ENCODE peak calls at places on chromosome 21, in eight cellular contexts. R, Z, D, V, A, Y, Q and C are unnamed samples.

GRCh38 chr21:14686466-14687276 is 140.6 kb upstream of the SAMSN1 start:
- DNase-seq in Q (no peak), V (no peak), A (no peak), Y (no peak), R (no peak), D (no peak), Z (no peak), C (no peak)

GRCh38 chr21:44262338-44263048 is 796 bp upstream of the DNMT3L start:
- DNase-seq in Z (no peak), Q (no peak), V (no peak), D (no peak), A (no peak), Y (no peak), R (no peak), C (no peak)

GRCh38 chr21:36927718-36928117 is 38.8 kb downstream of the HLCS start:
- DNase-seq in R (peak), Y (peak), Z (peak), Q (peak), A (peak), V (peak), D (no peak), C (no peak)

GRCh38 chr21:30620080-30620479 is 347 bp upstream of the KRTAP20-4 start:
- DNase-seq in Z (no peak), Q (no peak), D (no peak), V (no peak), A (no peak), Y (no peak), R (no peak), C (no peak)

GRCh38 chr21:40179167-40179566 is 311.9 kb downstream of the PCP4 start:
- DNase-seq in V (no peak), Z (no peak), Y (no peak), R (no peak), Q (no peak), A (no peak), D (no peak), C (no peak)

GRCh38 chr21:41835711-41836154 is 43.4 kb downstream of the PRDM15 start:
- DNase-seq in Y (no peak), V (no peak), Q (peak), Z (no peak), R (no peak), A (no peak), D (no peak), C (no peak)

GRCh38 chr21:38424333-38424732 is 73.9 kb downstream of the ERG start:
- DNase-seq in Z (no peak), R (no peak), Y (no peak), A (no peak), D (no peak), V (no peak), Q (no peak), C (no peak)

GRCh38 chr21:41895643-41896493 is 16.7 kb upstream of the PRDM15 start:
- DNase-seq in D (no peak), Q (no peak), A (no peak), Z (no peak), V (no peak), R (no peak), Y (no peak), C (no peak)

GRCh38 chr21:29384608-29385359 is 86.1 kb downstream of the BACH1 start:
- DNase-seq in R (no peak), D (no peak), V (no peak), Z (no peak), A (no peak), Y (no peak), Q (no peak), C (no peak)

GRCh38 chr21:37700641-37701202 is 215.5 kb downstream of the KCNJ6 start:
- DNase-seq in A (peak), Z (peak), V (peak), D (no peak), Q (no peak), R (no peak), Y (no peak), C (no peak)

GRCh38 chr21:42002421-42002958 is 7.7 kb downstream of the ZBTB21 start:
- DNase-seq in A (no peak), Y (peak), Q (no peak), Z (no peak), V (no peak), R (no peak), D (peak), C (no peak)

GRCh38 chr21:28554660-28555475 is 437.8 kb downstream of the LTN1 start:
- DNase-seq in Q (no peak), Y (no peak), Z (no peak), D (no peak), R (no peak), A (no peak), V (no peak), C (no peak)

GRCh38 chr21:43808832-43809251 is 19.5 kb downstream of the RRP1 start:
- DNase-seq in V (no peak), R (no peak), Y (no peak), D (no peak), Q (no peak), Z (no peak), A (no peak), C (no peak)

GRCh38 chr21:15692711-15693110 is 37.1 kb upstream of the USP25 start:
- DNase-seq in A (no peak), V (no peak), Q (no peak), Z (no peak), D (no peak), Y (no peak), R (no peak), C (no peak)

GRCh38 chr21:15309721-15310120 is 244.9 kb upstream of the NRIP1 start:
- DNase-seq in Q (no peak), Z (no peak), Y (no peak), D (no peak), R (peak), A (no peak), V (no peak), C (no peak)

GRCh38 chr21:34528131-34528561 is 16.1 kb upstream of the KCNE1 start:
- DNase-seq in R (no peak), A (no peak), V (no peak), Q (no peak), Y (no peak), D (no peak), Z (no peak), C (no peak)

GRCh38 chr21:41366522-41367151 is 4.8 kb downstream of the MX2 start:
- DNase-seq in V (no peak), A (no peak), R (peak), Q (peak), D (no peak), Z (no peak), Y (no peak), C (no peak)

GRCh38 chr21:37862536-37862935 is 53.7 kb downstream of the KCNJ6 start:
- DNase-seq in R (no peak), A (peak), V (peak), Q (no peak), Y (no peak), D (peak), Z (peak), C (peak)

GRCh38 chr21:43959231-43960041 is 52.7 kb upstream of the TRAPPC10 start:
- DNase-seq in Y (no peak), V (no peak), A (no peak), D (no peak), Z (no peak), Q (no peak), R (no peak), C (no peak)

GRCh38 chr21:45827881-45828579 is 153.5 kb upstream of the COL6A1 start:
- DNase-seq in A (no peak), D (peak), V (no peak), Q (no peak), Z (no peak), Y (no peak), R (no peak), C (peak)

GRCh38 chr21:25385912-25386474 is 221.3 kb downstream of the MRPL39 start:
- DNase-seq in Z (peak), A (peak), Y (no peak), V (peak), Q (no peak), D (no peak), R (peak), C (no peak)

GRCh38 chr21:32410916-32411315 is 1.6 kb upstream of the EVA1C start:
- DNase-seq in Q (no peak), Y (no peak), Z (no peak), V (no peak), D (no peak), A (no peak), R (no peak), C (no peak)

GRCh38 chr21:34892196-34892595 is 156.9 kb downstream of the RUNX1 start:
- DNase-seq in Z (no peak), A (no peak), V (no peak), D (no peak), R (no peak), Y (no peak), Q (no peak), C (no peak)

GRCh38 chr21:34908424-34909055 is 140.6 kb downstream of the RUNX1 start:
- DNase-seq in Y (no peak), D (no peak), A (no peak), V (no peak), Q (no peak), Z (no peak), R (no peak), C (no peak)

GRCh38 chr21:37237346-37237745 is 29.8 kb downstream of the VPS26C start:
- DNase-seq in R (no peak), D (no peak), A (no peak), Q (no peak), V (no peak), Z (no peak), Y (no peak), C (no peak)

GRCh38 chr21:43719748-43720538 is 1.0 kb downstream of the PDXK start:
- DNase-seq in Y (no peak), R (no peak), D (no peak), Z (no peak), V (no peak), Q (peak), A (no peak), C (peak)

GRCh38 chr21:9750341-9751086 is 770.9 kb upstream of the TPTE start:
- DNase-seq in V (no peak), Y (no peak), R (peak), D (peak), Z (no peak), Q (no peak), A (no peak), C (peak)

GRCh38 chr21:35743571-35743970 is 316.8 kb downstream of the SETD4 start:
- DNase-seq in Q (no peak), D (no peak), Y (no peak), V (no peak), A (no peak), Z (no peak), R (no peak), C (no peak)

GRCh38 chr21:42785666-42786427 is 93.5 kb downstream of the WDR4 start:
- DNase-seq in V (no peak), Y (no peak), R (no peak), Q (no peak), D (no peak), Z (no peak), A (no peak), C (no peak)

GRCh38 chr21:45970674-45971486 is 10.7 kb upstream of the COL6A1 start:
- DNase-seq in V (peak), Z (peak), D (no peak), R (no peak), A (peak), Q (peak), Y (peak), C (no peak)

GRCh38 chr21:17537299-17537698 is 24.5 kb downstream of the CXADR start:
- DNase-seq in R (no peak), D (no peak), A (no peak), Q (no peak), Y (no peak), V (no peak), Z (no peak), C (no peak)

GRCh38 chr21:33229099-33229775 is 501 bp upstream of the IFNAR2 start:
- DNase-seq in V (no peak), A (peak), Q (no peak), R (no peak), Z (no peak), Y (no peak), D (no peak), C (no peak)

GRCh38 chr21:39125752-39126485 is 57.3 kb downstream of the PSMG1 start:
- DNase-seq in D (no peak), Q (no peak), R (peak), Z (peak), Y (no peak), V (peak), A (peak), C (no peak)